ENCODE peak calls at places on chromosomes 16 and 17, in four cellular contexts. A is IMR-90, V is brain microvascular endothelial cell, H is fibroblast of lung. P is an unnamed sample.

GRCh38 chr17:43784628-43785101 is 4.4 kb downstream of the CFAP97D1 start:
- DNase-seq in V (peak; percentile 60), A (peak; percentile 83), H (peak; percentile 53), P (peak; percentile 80)

GRCh38 chr17:73189417-73190099 is 3.3 kb upstream of the COG1 start:
- DNase-seq in V (peak; percentile 67), H (peak; percentile 67), A (peak; percentile 76), P (peak; percentile 51)

GRCh38 chr17:33862772-33863602 is 392.1 kb upstream of the CCL2 start:
- DNase-seq in V (no peak), A (no peak), H (no peak), P (no peak)

GRCh38 chr17:1839516-1839915 is 9.7 kb downstream of the RPA1 start:
- DNase-seq in A (no peak), H (no peak), V (no peak), P (no peak)

GRCh38 chr17:55420776-55421178 is 858 bp downstream of the MMD start:
- DNase-seq in A (no peak), H (peak; percentile 34), V (no peak), P (no peak)

GRCh38 chr17:68398731-68399637 is 58.3 kb downstream of the WIPI1 start:
- DNase-seq in H (peak; percentile 86), A (peak; percentile 81), V (peak; percentile 77), P (peak; percentile 76)

GRCh38 chr16:27330542-27330941 is 16.8 kb downstream of the IL4R start:
- DNase-seq in H (peak; percentile 94), A (peak; percentile 98), V (peak; percentile 100), P (peak; percentile 97)

GRCh38 chr16:22353933-22354541 is 20.4 kb downstream of the CDR2 start:
- DNase-seq in H (no peak), V (no peak), A (no peak), P (peak; percentile 14)

GRCh38 chr16:20822451-20823128 is 16.3 kb downstream of the REXO5 start:
- DNase-seq in V (no peak), A (no peak), H (no peak), P (no peak)

GRCh38 chr17:54916721-54917120 is 16.1 kb downstream of the TOM1L1 start:
- DNase-seq in H (no peak), V (no peak), A (no peak), P (no peak)

GRCh38 chr17:60154616-60155426 is 5.0 kb downstream of the CA4 start:
- DNase-seq in H (peak; percentile 69), A (peak; percentile 68), V (peak; percentile 58), P (peak; percentile 77)

GRCh38 chr16:12470311-12471229 is 333.1 kb downstream of the CPPED1 start:
- DNase-seq in H (peak; percentile 43), A (peak; percentile 71), V (peak; percentile 17), P (peak; percentile 78)

GRCh38 chr16:77295896-77296295 is 96.7 kb downstream of the SYCE1L start:
- DNase-seq in H (peak; percentile 78), V (no peak), A (peak; percentile 36), P (no peak)

GRCh38 chr17:15171433-15172047 is 93.6 kb downstream of the PMP22 start:
- DNase-seq in V (peak; percentile 66), A (peak; percentile 75), H (peak; percentile 78), P (peak; percentile 80)

GRCh38 chr16:9286930-9287329 is 195.5 kb downstream of the HAPSTR1 start:
- DNase-seq in A (no peak), H (no peak), V (no peak), P (no peak)

GRCh38 chr17:79645022-79645776 is 34.3 kb upstream of the RBFOX3 start:
- DNase-seq in H (no peak), V (no peak), A (no peak), P (no peak)

GRCh38 chr16:25155553-25156460 is 44.3 kb downstream of the LCMT1 start:
- DNase-seq in H (no peak), A (peak; percentile 34), V (no peak), P (peak; percentile 25)

GRCh38 chr17:29612404-29613370 is 10.0 kb downstream of the CORO6 start:
- DNase-seq in A (no peak), V (no peak), H (no peak), P (no peak)

GRCh38 chr17:40284085-40284713 is 3.5 kb upstream of the CDC6 start:
- DNase-seq in H (peak; percentile 84), A (peak; percentile 83), V (peak; percentile 63), P (peak; percentile 90)

GRCh38 chr17:2337152-2337810 is at the start of gene SGSM2:
- DNase-seq in A (peak; percentile 34), V (no peak), H (peak; percentile 43), P (peak; percentile 41)

GRCh38 chr16:1696863-1697262 is 9.1 kb upstream of the MAPK8IP3 start:
- DNase-seq in V (no peak), A (no peak), H (no peak), P (no peak)

GRCh38 chr17:13541032-13541480 is 60.7 kb downstream of the HS3ST3A1 start:
- DNase-seq in V (peak; percentile 92), A (peak; percentile 96), H (peak; percentile 98), P (peak; percentile 97)

GRCh38 chr16:85986931-85987749 is 88.2 kb downstream of the IRF8 start:
- DNase-seq in H (no peak), V (no peak), A (no peak), P (no peak)

GRCh38 chr17:50585346-50585745 is 24.8 kb downstream of the CACNA1G start:
- DNase-seq in A (no peak), H (no peak), V (no peak), P (no peak)

GRCh38 chr16:70715113-70715711 is 29.4 kb upstream of the MTSS2 start:
- DNase-seq in A (peak; percentile 98), H (peak; percentile 99), V (peak; percentile 78), P (peak; percentile 95)

GRCh38 chr16:50881953-50882352 is 140.1 kb downstream of the CYLD start:
- DNase-seq in V (no peak), A (no peak), H (no peak), P (no peak)

GRCh38 chr16:50880926-50881325 is 139.0 kb downstream of the CYLD start:
- DNase-seq in V (no peak), H (no peak), A (no peak), P (no peak)

GRCh38 chr16:50881331-50881830 is 139.5 kb downstream of the CYLD start:
- DNase-seq in A (no peak), H (no peak), V (no peak), P (no peak)

GRCh38 chr16:50887500-50887899 is 145.6 kb downstream of the CYLD start:
- DNase-seq in A (no peak), V (no peak), H (no peak), P (no peak)

GRCh38 chr16:50884066-50884860 is 142.4 kb downstream of the CYLD start:
- DNase-seq in V (no peak), H (no peak), A (no peak), P (no peak)
- TF ChIP-seq CTCF in V (peak; percentile 61), H (no peak), A (peak; percentile 20), P (peak; percentile 40)

GRCh38 chr16:65740716-65741115 is 618.9 kb upstream of the CDH11 start:
- DNase-seq in V (no peak), A (peak; percentile 26), H (no peak), P (no peak)

GRCh38 chr16:65733706-65734105 is 611.8 kb upstream of the CDH11 start:
- DNase-seq in H (no peak), A (no peak), V (no peak), P (no peak)

GRCh38 chr16:65739518-65739917 is 617.7 kb upstream of the CDH11 start:
- DNase-seq in A (no peak), V (no peak), H (no peak), P (no peak)

GRCh38 chr16:65743558-65743957 is 621.7 kb upstream of the CDH11 start:
- DNase-seq in V (no peak), A (no peak), H (no peak), P (no peak)

GRCh38 chr16:65737831-65738230 is 616.0 kb upstream of the CDH11 start:
- DNase-seq in V (no peak), H (no peak), A (no peak), P (no peak)
- TF ChIP-seq CTCF in V (no peak), H (no peak), A (no peak), P (no peak)

GRCh38 chr17:76791053-76791980 is 53.4 kb downstream of the MFSD11 start:
- DNase-seq in H (peak; percentile 29), A (peak; percentile 38), V (peak; percentile 32), P (peak; percentile 83)

GRCh38 chr17:76793775-76794174 is 55.9 kb downstream of the MFSD11 start:
- DNase-seq in A (peak; percentile 23), H (no peak), V (peak; percentile 23), P (peak; percentile 25)

GRCh38 chr17:76797441-76797840 is 59.5 kb downstream of the MFSD11 start:
- DNase-seq in A (no peak), H (no peak), V (no peak), P (no peak)

GRCh38 chr17:76792348-76792747 is 54.4 kb downstream of the MFSD11 start:
- DNase-seq in A (no peak), H (no peak), V (no peak), P (no peak)

DNA sequence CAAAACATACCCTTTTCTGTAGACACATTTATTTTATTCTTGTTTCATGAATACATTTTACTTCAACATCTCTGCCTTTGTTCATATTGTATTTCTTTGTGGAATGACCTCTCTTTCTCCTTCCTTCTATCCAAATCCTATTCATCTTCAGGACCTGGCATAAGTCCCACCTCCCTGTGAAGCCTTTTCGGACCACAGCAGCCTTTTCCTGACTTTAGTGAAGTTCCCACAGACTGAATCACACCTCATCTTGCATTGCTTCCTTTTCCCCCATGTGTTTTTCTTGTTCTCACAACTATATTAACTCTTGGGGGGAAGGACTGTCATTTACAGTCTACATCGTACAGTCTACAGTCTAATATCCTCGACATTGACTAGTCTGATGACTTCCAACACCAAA is 58.2 kb downstream of the MFSD11 start:
- DNase-seq in H (no peak), V (no peak), A (no peak), P (peak; percentile 24)
- TF ChIP-seq CTCF in H (no peak), V (no peak), A (no peak), P (no peak)

DNA sequence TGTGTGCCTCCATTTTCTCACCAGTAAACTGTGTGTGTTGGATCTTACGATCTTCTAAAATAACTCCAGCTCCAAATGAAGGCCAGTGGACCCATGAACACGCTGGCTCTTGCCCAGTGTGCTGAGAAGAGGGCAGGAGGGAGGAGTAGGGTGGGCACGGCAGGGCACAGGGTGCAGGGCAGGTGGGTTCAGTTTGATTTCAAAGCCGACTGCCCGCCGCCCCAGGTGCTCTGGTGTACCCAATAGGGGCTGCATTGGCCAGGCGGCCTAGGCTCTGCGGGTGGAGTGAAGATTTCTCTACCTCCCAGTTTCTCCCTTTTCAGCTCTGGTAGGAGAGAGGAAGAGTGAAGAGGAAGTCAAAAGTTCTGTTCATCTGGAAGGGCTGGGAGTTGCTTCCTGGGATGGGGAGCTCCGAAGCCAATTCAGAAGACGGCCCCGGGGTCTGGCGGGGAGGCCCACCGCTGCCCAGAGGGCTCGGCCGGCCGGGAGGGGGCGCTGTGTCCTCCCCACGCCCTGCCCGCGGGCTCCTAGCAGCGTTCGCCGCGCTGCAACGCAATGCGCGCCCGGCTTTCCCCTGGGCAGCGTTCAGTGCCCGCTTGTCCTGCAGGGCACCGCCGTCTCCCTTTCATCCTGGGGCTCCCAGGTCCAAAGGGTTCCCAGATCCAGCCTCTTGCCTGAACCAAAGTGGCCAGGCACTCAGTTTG is 1.1 kb upstream of the CRHR1 start:
- DNase-seq in H (no peak), V (no peak), A (no peak), P (no peak)
- TF ChIP-seq CTCF in H (no peak), V (peak; percentile 51), A (peak; percentile 29), P (peak; percentile 19)

DNA sequence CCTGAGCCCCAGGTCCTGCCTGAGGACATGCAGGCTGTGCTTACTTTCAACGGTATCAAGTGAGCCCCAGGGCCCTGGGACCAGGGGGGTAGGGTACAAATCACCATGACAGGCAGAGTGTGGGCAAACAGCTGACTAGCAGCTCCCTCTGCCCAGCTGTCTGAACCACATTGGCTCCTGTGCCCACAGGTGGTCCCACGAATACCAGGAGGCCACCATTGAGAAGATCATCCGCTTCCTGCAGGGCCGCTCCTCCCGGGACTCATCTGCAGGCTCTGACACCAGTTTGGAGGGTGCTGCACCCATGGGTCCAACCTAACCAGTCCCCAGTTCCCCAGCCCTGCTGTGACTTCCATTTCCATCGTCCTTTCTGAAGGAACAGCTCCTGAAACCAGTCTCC is 10.0 kb downstream of the SLC46A1 start:
- DNase-seq in V (no peak), H (no peak), A (no peak), P (no peak)
- TF ChIP-seq CTCF in V (no peak), H (no peak), A (no peak), P (no peak)